ENCODE peak calls at places on chromosome 13, in five cellular contexts. W, A, F, R and Y are unnamed samples.

GRCh38 chr13:50393641-50394040 is 378.4 kb downstream of the KCNRG start:
- DNase-seq in A (no peak), F (peak), W (no peak), R (peak), Y (peak)

GRCh38 chr13:104057851-104058250 is 991.6 kb upstream of the SLC10A2 start:
- DNase-seq in A (no peak), W (no peak), F (no peak), R (no peak), Y (no peak)

GRCh38 chr13:91709180-91709579 is 310.8 kb downstream of the GPC5 start:
- DNase-seq in A (no peak), F (no peak), R (no peak), W (no peak), Y (no peak)

GRCh38 chr13:83184150-83184475 is 698.2 kb downstream of the SLITRK1 start:
- DNase-seq in W (no peak), R (no peak), A (no peak), F (no peak), Y (no peak)

GRCh38 chr13:90315061-90315460 is 1032.4 kb upstream of the MIR17HG start:
- DNase-seq in A (no peak), R (no peak), F (no peak), W (no peak), Y (no peak)

GRCh38 chr13:87671031-87671823 is at the start of gene SLITRK5:
- DNase-seq in W (peak), F (peak), R (no peak), A (peak), Y (peak)

GRCh38 chr13:75326173-75327131 is 155.5 kb downstream of the TBC1D4 start:
- DNase-seq in A (no peak), R (no peak), W (no peak), F (no peak), Y (peak)

GRCh38 chr13:77752512-77753069 is 55.1 kb downstream of the SLAIN1 start:
- DNase-seq in F (no peak), W (no peak), R (no peak), A (no peak), Y (no peak)

GRCh38 chr13:59346861-59347470 is 816.8 kb downstream of the DIAPH3 start:
- DNase-seq in W (no peak), R (no peak), F (no peak), A (no peak), Y (no peak)

GRCh38 chr13:79549355-79550106 is 68.6 kb downstream of the NDFIP2 start:
- DNase-seq in R (no peak), F (peak), A (no peak), W (no peak), Y (peak)

GRCh38 chr13:20465218-20465879 is 60.3 kb downstream of the CRYL1 start:
- DNase-seq in R (no peak), A (no peak), F (no peak), W (no peak), Y (peak)

GRCh38 chr13:100214886-100215285 is 126.0 kb downstream of the PCCA start:
- DNase-seq in F (peak), W (peak), A (no peak), R (peak), Y (peak)

GRCh38 chr13:24746618-24747247 is 17.2 kb upstream of the RNF17 start:
- DNase-seq in A (no peak), F (peak), R (no peak), W (no peak), Y (no peak)

GRCh38 chr13:34863360-34864135 is 78.5 kb upstream of the NBEA start:
- DNase-seq in R (peak), F (peak), A (no peak), W (peak), Y (peak)

GRCh38 chr13:75319244-75319643 is 162.7 kb downstream of the TBC1D4 start:
- DNase-seq in F (peak), R (peak), W (no peak), A (no peak), Y (peak)

GRCh38 chr13:78610381-78610883 is 7.1 kb upstream of the POU4F1 start:
- DNase-seq in W (no peak), F (no peak), R (no peak), A (no peak), Y (peak)

GRCh38 chr13:40341086-40341471 is 325.4 kb downstream of the FOXO1 start:
- DNase-seq in R (no peak), F (peak), A (no peak), W (no peak), Y (no peak)

GRCh38 chr13:95343944-95344343 is 42.7 kb upstream of the ABCC4 start:
- DNase-seq in W (no peak), A (no peak), F (no peak), R (no peak), Y (no peak)

GRCh38 chr13:102280366-102280765 is 121.5 kb downstream of the FGF14 start:
- DNase-seq in W (no peak), F (peak), R (no peak), A (no peak), Y (no peak)

GRCh38 chr13:72469932-72470331 is 257.5 kb downstream of the MZT1 start:
- DNase-seq in R (no peak), A (no peak), W (no peak), F (peak), Y (no peak)

GRCh38 chr13:113903361-113903760 is 39.5 kb upstream of the GAS6 start:
- DNase-seq in W (no peak), R (no peak), A (peak), F (peak), Y (peak)

GRCh38 chr13:104143760-104144406 is 1077.7 kb upstream of the SLC10A2 start:
- DNase-seq in F (peak), A (no peak), W (no peak), R (no peak), Y (no peak)

GRCh38 chr13:113562085-113562749 is 22.3 kb upstream of the TFDP1 start:
- DNase-seq in A (no peak), R (no peak), F (peak), W (no peak), Y (peak)

GRCh38 chr13:73284475-73284874 is 225.7 kb downstream of the KLF5 start:
- DNase-seq in W (no peak), R (no peak), F (no peak), A (no peak), Y (no peak)

GRCh38 chr13:20582026-20582425 is 15.1 kb downstream of the IFT88 start:
- DNase-seq in A (no peak), F (no peak), R (no peak), W (no peak), Y (no peak)

GRCh38 chr13:87444135-87444534 is 227.0 kb upstream of the SLITRK5 start:
- DNase-seq in R (no peak), A (no peak), F (no peak), W (no peak), Y (no peak)

GRCh38 chr13:114113961-114114360 is 18.5 kb downstream of the RASA3 start:
- DNase-seq in A (no peak), F (no peak), W (no peak), R (no peak), Y (no peak)

GRCh38 chr13:71378992-71379905 is 487.8 kb downstream of the DACH1 start:
- DNase-seq in A (no peak), F (peak), R (no peak), W (no peak), Y (no peak)

GRCh38 chr13:63481334-63481733 is 2065.7 kb upstream of the PCDH20 start:
- DNase-seq in R (no peak), A (no peak), W (no peak), F (peak), Y (peak)

GRCh38 chr13:101341464-101341863 is 74.8 kb downstream of the NALCN start:
- DNase-seq in F (no peak), W (no peak), R (no peak), A (no peak), Y (peak)

GRCh38 chr13:42553098-42554046 is 20.6 kb upstream of the TNFSF11 start:
- DNase-seq in A (no peak), W (no peak), R (peak), F (peak), Y (peak)

GRCh38 chr13:37192986-37193385 is 87.5 kb upstream of the CSNK1A1L start:
- DNase-seq in A (no peak), F (no peak), W (no peak), R (no peak), Y (peak)

GRCh38 chr13:108769213-108770070 is 140.0 kb downstream of the MYO16 start:
- DNase-seq in R (peak), F (peak), A (no peak), W (no peak), Y (no peak)

GRCh38 chr13:113324336-113324882 is 27.4 kb downstream of the LAMP1 start:
- DNase-seq in A (no peak), W (no peak), F (no peak), R (no peak), Y (no peak)